ENCODE peak calls at places on chromosomes 11 and 22, in seven cellular contexts. One of them, this sample, is unnamed.

GRCh38 chr11:18384157-18384641 is 10.2 kb upstream of the LDHA start:
- DNase-seq in cardiac muscle cell: peak
- DNase-seq in tibial artery: peak
- DNase-seq in choroid plexus epithelial cell: peak
- DNase-seq in cardiac fibroblast: peak
- DNase-seq in fibroblast of lung: peak
- DNase-seq in fibroblast of mammary gland: peak
- DNase-seq in this sample: peak

GRCh38 chr11:17861036-17861755 is 126.6 kb downstream of the KCNC1 start:
- DNase-seq in tibial artery: no peak
- DNase-seq in cardiac fibroblast: no peak
- DNase-seq in cardiac muscle cell: no peak
- DNase-seq in fibroblast of lung: peak
- DNase-seq in choroid plexus epithelial cell: no peak
- DNase-seq in fibroblast of mammary gland: peak
- DNase-seq in this sample: peak

GRCh38 chr22:35016909-35017308 is 49.0 kb upstream of the ISX start:
- DNase-seq in fibroblast of lung: no peak
- DNase-seq in tibial artery: no peak
- DNase-seq in cardiac muscle cell: no peak
- DNase-seq in fibroblast of mammary gland: no peak
- DNase-seq in cardiac fibroblast: no peak
- DNase-seq in choroid plexus epithelial cell: no peak
- DNase-seq in this sample: no peak

GRCh38 chr22:37196539-37197450 is 8.7 kb upstream of the C1QTNF6 start:
- DNase-seq in tibial artery: peak
- DNase-seq in cardiac muscle cell: peak
- DNase-seq in choroid plexus epithelial cell: peak
- DNase-seq in fibroblast of lung: peak
- DNase-seq in fibroblast of mammary gland: peak
- DNase-seq in cardiac fibroblast: peak
- DNase-seq in this sample: peak

GRCh38 chr22:19522190-19522880 is 1.9 kb downstream of the CLDN5 start:
- DNase-seq in fibroblast of mammary gland: no peak
- DNase-seq in choroid plexus epithelial cell: no peak
- DNase-seq in cardiac muscle cell: no peak
- DNase-seq in fibroblast of lung: no peak
- DNase-seq in cardiac fibroblast: no peak
- DNase-seq in tibial artery: no peak
- DNase-seq in this sample: no peak

GRCh38 chr11:75831915-75832502 is 17.0 kb downstream of the UVRAG start:
- DNase-seq in fibroblast of mammary gland: no peak
- DNase-seq in choroid plexus epithelial cell: no peak
- DNase-seq in tibial artery: no peak
- DNase-seq in fibroblast of lung: no peak
- DNase-seq in cardiac muscle cell: peak
- DNase-seq in cardiac fibroblast: no peak
- DNase-seq in this sample: no peak

GRCh38 chr22:50302041-50302541 is 5.4 kb downstream of the PLXNB2 start:
- DNase-seq in fibroblast of mammary gland: no peak
- DNase-seq in fibroblast of lung: no peak
- DNase-seq in cardiac muscle cell: no peak
- DNase-seq in choroid plexus epithelial cell: no peak
- DNase-seq in cardiac fibroblast: peak
- DNase-seq in tibial artery: no peak
- DNase-seq in this sample: no peak

GRCh38 chr11:88335284-88335683 is 2.3 kb downstream of the CTSC start:
- DNase-seq in cardiac fibroblast: no peak
- DNase-seq in fibroblast of mammary gland: no peak
- DNase-seq in tibial artery: no peak
- DNase-seq in choroid plexus epithelial cell: no peak
- DNase-seq in fibroblast of lung: no peak
- DNase-seq in cardiac muscle cell: no peak
- DNase-seq in this sample: no peak

GRCh38 chr22:44590291-44590690 is 92.3 kb upstream of the RTL6 start:
- DNase-seq in tibial artery: no peak
- DNase-seq in choroid plexus epithelial cell: no peak
- DNase-seq in fibroblast of lung: no peak
- DNase-seq in cardiac muscle cell: no peak
- DNase-seq in cardiac fibroblast: no peak
- DNase-seq in fibroblast of mammary gland: no peak
- DNase-seq in this sample: no peak

GRCh38 chr11:106446302-106446701 is 368.8 kb downstream of the AASDHPPT start:
- DNase-seq in choroid plexus epithelial cell: no peak
- DNase-seq in cardiac muscle cell: no peak
- DNase-seq in fibroblast of mammary gland: no peak
- DNase-seq in cardiac fibroblast: no peak
- DNase-seq in tibial artery: no peak
- DNase-seq in fibroblast of lung: no peak
- DNase-seq in this sample: no peak

GRCh38 chr11:44671234-44671633 is 55.5 kb upstream of the TSPAN18 start:
- DNase-seq in cardiac fibroblast: no peak
- DNase-seq in fibroblast of lung: no peak
- DNase-seq in cardiac muscle cell: no peak
- DNase-seq in tibial artery: no peak
- DNase-seq in fibroblast of mammary gland: no peak
- DNase-seq in choroid plexus epithelial cell: no peak
- DNase-seq in this sample: no peak

GRCh38 chr11:78800089-78800690 is 225.5 kb upstream of the NARS2 start:
- DNase-seq in cardiac fibroblast: no peak
- DNase-seq in fibroblast of lung: no peak
- DNase-seq in cardiac muscle cell: no peak
- DNase-seq in tibial artery: no peak
- DNase-seq in fibroblast of mammary gland: peak
- DNase-seq in choroid plexus epithelial cell: no peak
- DNase-seq in this sample: peak

GRCh38 chr11:30128269-30128932 is 102.4 kb upstream of the FSHB start:
- DNase-seq in choroid plexus epithelial cell: peak
- DNase-seq in cardiac muscle cell: peak
- DNase-seq in fibroblast of mammary gland: peak
- DNase-seq in cardiac fibroblast: peak
- DNase-seq in tibial artery: no peak
- DNase-seq in fibroblast of lung: peak
- DNase-seq in this sample: peak

GRCh38 chr22:28112548-28113043 is 193.5 kb upstream of the PITPNB start:
- DNase-seq in tibial artery: no peak
- DNase-seq in choroid plexus epithelial cell: peak
- DNase-seq in fibroblast of mammary gland: peak
- DNase-seq in cardiac fibroblast: peak
- DNase-seq in cardiac muscle cell: peak
- DNase-seq in fibroblast of lung: peak
- DNase-seq in this sample: peak

GRCh38 chr22:22856364-22856763 is 31.3 kb upstream of the IGLL5 start:
- DNase-seq in choroid plexus epithelial cell: no peak
- DNase-seq in cardiac muscle cell: no peak
- DNase-seq in tibial artery: no peak
- DNase-seq in fibroblast of lung: no peak
- DNase-seq in fibroblast of mammary gland: no peak
- DNase-seq in cardiac fibroblast: no peak
- DNase-seq in this sample: no peak

GRCh38 chr22:28795071-28795693 is 5.2 kb downstream of the XBP1 start:
- DNase-seq in cardiac muscle cell: no peak
- DNase-seq in fibroblast of lung: no peak
- DNase-seq in cardiac fibroblast: no peak
- DNase-seq in tibial artery: no peak
- DNase-seq in choroid plexus epithelial cell: no peak
- DNase-seq in fibroblast of mammary gland: no peak
- DNase-seq in this sample: no peak

DNA sequence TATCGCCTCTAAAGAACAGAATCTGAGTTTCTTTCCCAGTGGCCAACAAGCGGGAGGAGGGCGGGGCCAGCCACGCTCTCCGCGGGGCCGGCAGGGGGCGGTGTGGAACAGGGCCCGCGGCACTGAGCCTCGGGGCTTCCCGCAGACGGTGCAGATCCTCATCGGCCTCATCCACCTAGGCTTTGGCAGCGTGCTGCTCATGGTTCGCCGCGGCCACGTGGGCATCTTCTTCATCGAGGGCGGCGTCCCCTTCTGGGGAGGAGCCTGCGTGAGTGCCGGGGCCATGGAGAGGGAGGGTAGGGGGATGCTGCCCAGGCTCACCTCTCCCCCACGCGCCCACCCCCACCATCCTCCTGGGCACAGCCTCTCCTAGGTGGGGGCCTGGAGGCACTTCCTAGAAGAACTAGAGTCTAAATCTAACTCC is 10.7 kb downstream of the MS4A15 start:
- DNase-seq in cardiac fibroblast: no peak
- DNase-seq in fibroblast of mammary gland: no peak
- DNase-seq in choroid plexus epithelial cell: no peak
- DNase-seq in fibroblast of lung: no peak
- DNase-seq in tibial artery: peak
- DNase-seq in cardiac muscle cell: no peak
- DNase-seq in this sample: no peak
- TF ChIP-seq CTCF in cardiac fibroblast: peak
- TF ChIP-seq CTCF in fibroblast of mammary gland: no peak
- TF ChIP-seq CTCF in choroid plexus epithelial cell: peak
- TF ChIP-seq CTCF in fibroblast of lung: peak
- TF ChIP-seq CTCF in tibial artery: no peak
- TF ChIP-seq CTCF in cardiac muscle cell: peak
- TF ChIP-seq CTCF in this sample: peak

DNA sequence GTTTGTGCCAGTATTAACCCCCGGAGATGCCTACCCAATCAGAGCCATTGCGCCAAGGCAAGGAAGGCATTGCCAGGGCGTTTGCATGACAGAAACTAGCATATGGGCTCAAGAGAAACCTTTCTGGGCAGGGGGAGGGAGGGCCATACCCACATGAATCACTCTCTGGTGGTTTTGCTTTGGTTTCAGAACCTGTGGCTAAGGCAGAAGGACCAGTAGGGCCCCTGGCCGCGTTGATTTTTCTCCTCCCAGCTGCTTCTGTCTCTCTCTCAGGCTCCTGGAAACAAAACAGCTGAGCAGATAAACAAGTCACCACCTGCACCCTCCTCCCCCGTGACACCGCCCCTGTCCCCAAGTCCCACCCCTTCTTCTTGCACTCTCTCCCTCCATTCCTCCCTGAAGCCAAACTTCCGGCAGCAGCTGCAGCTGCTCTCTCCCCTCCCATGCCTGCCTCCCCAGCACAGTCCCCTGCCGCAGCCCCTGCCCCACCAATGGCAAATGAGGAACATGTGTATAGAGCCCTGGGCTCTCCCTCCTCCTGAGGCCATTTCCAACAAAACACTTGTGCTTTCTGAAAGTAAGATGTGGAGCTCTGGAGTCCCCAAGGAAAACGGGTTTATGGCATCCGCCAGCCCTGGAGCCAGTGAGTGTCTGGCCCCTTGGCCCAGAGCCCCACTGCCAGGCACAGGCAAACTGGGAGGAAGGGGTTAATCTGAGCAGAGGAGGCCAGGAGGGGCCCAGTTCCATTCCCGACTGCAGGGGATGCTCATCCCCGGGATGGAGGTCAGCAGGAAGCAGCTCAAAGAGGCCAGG is 39.0 kb upstream of the ADA2 start:
- DNase-seq in cardiac fibroblast: peak
- DNase-seq in cardiac muscle cell: peak
- DNase-seq in fibroblast of lung: peak
- DNase-seq in tibial artery: no peak
- DNase-seq in fibroblast of mammary gland: no peak
- DNase-seq in choroid plexus epithelial cell: peak
- DNase-seq in this sample: no peak
- TF ChIP-seq CTCF in cardiac fibroblast: no peak
- TF ChIP-seq CTCF in cardiac muscle cell: no peak
- TF ChIP-seq CTCF in fibroblast of lung: no peak
- TF ChIP-seq CTCF in tibial artery: no peak
- TF ChIP-seq CTCF in fibroblast of mammary gland: no peak
- TF ChIP-seq CTCF in choroid plexus epithelial cell: no peak
- TF ChIP-seq CTCF in this sample: no peak

GRCh38 chr11:62892077-62892922 is 11.6 kb downstream of the SLC3A2 start:
- DNase-seq in fibroblast of lung: no peak
- DNase-seq in cardiac muscle cell: no peak
- DNase-seq in fibroblast of mammary gland: no peak
- DNase-seq in cardiac fibroblast: no peak
- DNase-seq in tibial artery: no peak
- DNase-seq in choroid plexus epithelial cell: no peak
- DNase-seq in this sample: no peak

GRCh38 chr11:62885137-62885536 is 4.4 kb downstream of the SLC3A2 start:
- DNase-seq in cardiac fibroblast: no peak
- DNase-seq in choroid plexus epithelial cell: no peak
- DNase-seq in fibroblast of lung: no peak
- DNase-seq in tibial artery: no peak
- DNase-seq in fibroblast of mammary gland: no peak
- DNase-seq in cardiac muscle cell: no peak
- DNase-seq in this sample: no peak

GRCh38 chr11:62889126-62889483 is 8.4 kb downstream of the SLC3A2 start:
- DNase-seq in cardiac fibroblast: no peak
- DNase-seq in cardiac muscle cell: no peak
- DNase-seq in choroid plexus epithelial cell: peak
- DNase-seq in fibroblast of mammary gland: no peak
- DNase-seq in fibroblast of lung: no peak
- DNase-seq in tibial artery: no peak
- DNase-seq in this sample: no peak

GRCh38 chr11:62888406-62888805 is 7.7 kb downstream of the SLC3A2 start:
- DNase-seq in cardiac muscle cell: no peak
- DNase-seq in tibial artery: no peak
- DNase-seq in fibroblast of lung: no peak
- DNase-seq in choroid plexus epithelial cell: no peak
- DNase-seq in fibroblast of mammary gland: no peak
- DNase-seq in cardiac fibroblast: no peak
- DNase-seq in this sample: no peak

DNA sequence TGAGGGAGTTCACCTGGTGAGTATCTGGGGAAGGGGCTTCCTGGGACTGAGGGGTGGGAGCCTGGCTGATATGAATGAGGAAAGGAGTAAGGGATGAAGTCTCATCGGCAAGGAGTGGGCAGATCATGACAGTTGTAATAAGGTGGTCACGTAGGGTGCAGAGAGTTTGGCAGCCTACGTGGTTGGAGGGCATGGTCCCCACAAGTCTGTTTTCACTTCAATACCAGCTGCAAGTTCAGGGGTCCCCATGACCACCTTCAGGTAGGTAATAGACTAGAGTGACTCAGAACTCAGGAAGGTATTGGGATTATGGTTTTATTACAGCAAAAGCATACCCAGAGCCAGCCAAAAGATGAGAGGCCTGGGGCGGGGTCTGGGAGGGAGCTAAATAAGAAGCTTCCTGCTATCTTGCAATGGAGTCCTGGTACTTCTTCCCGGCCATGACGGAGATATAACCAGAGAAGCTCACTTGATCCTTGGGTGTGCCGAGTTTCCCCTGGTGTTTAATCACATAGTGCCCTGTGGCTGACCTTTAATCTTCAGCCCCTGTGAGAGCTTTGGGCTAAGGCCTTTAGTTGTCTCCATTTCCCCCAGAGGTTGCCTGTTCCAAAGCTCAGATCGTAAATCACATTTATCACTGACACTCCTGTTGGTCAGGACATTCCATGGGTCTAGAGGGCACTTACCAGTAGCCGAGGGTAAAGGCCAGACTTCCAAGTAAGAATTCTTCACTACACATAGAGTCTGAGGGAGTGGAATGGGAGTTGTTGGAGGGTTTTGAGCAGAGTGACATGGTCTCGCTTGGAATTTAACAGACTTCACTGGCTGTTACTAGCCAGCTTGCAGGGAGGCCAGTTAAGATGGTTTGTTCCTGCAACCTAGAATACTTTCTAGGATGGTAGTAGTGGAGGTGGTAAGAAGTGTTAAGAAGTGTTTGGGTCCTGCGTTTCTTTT is 9.1 kb downstream of the SLC3A2 start:
- DNase-seq in fibroblast of mammary gland: peak
- DNase-seq in cardiac fibroblast: peak
- DNase-seq in cardiac muscle cell: peak
- DNase-seq in choroid plexus epithelial cell: peak
- DNase-seq in tibial artery: no peak
- DNase-seq in fibroblast of lung: no peak
- DNase-seq in this sample: peak
- TF ChIP-seq CTCF in fibroblast of mammary gland: no peak
- TF ChIP-seq CTCF in cardiac fibroblast: no peak
- TF ChIP-seq CTCF in cardiac muscle cell: no peak
- TF ChIP-seq CTCF in choroid plexus epithelial cell: no peak
- TF ChIP-seq CTCF in tibial artery: no peak
- TF ChIP-seq CTCF in fibroblast of lung: no peak
- TF ChIP-seq CTCF in this sample: no peak

GRCh38 chr11:25737071-25737675 is 594.8 kb upstream of the ANO3 start:
- DNase-seq in cardiac muscle cell: no peak
- DNase-seq in fibroblast of lung: no peak
- DNase-seq in fibroblast of mammary gland: no peak
- DNase-seq in tibial artery: no peak
- DNase-seq in cardiac fibroblast: no peak
- DNase-seq in choroid plexus epithelial cell: no peak
- DNase-seq in this sample: no peak
- TF ChIP-seq CTCF in cardiac muscle cell: no peak
- TF ChIP-seq CTCF in fibroblast of lung: no peak
- TF ChIP-seq CTCF in fibroblast of mammary gland: no peak
- TF ChIP-seq CTCF in tibial artery: no peak
- TF ChIP-seq CTCF in cardiac fibroblast: no peak
- TF ChIP-seq CTCF in choroid plexus epithelial cell: no peak
- TF ChIP-seq CTCF in this sample: no peak